ENCODE peak calls at places on chromosomes 4 and X, in eight cellular contexts. L is A549; M is CD8-positive, alpha-beta T cell; H is substantia nigra; R is CD4-positive, CD25-positive, alpha-beta regulatory T cell; J is mammary epithelial cell; O is right atrium auricular region; N is vagina. V is an unnamed sample.

GRCh38 chrX:30620980-30621716 is 32.1 kb upstream of the GK start:
- DNase-seq in M (no peak), N (no peak), R (no peak), O (no peak), L (peak), H (no peak), J (peak), V (peak)

GRCh38 chrX:10254746-10255145 is 98.0 kb downstream of the CLCN4 start:
- DNase-seq in J (peak), N (no peak), M (no peak), O (no peak), R (no peak), H (no peak), L (peak), V (no peak)

GRCh38 chr4:156329779-156330178 is 376.1 kb upstream of the CTSO start:
- DNase-seq in L (no peak), N (no peak), M (no peak), O (no peak), R (no peak), H (no peak), J (no peak), V (no peak)

GRCh38 chr4:101857176-101857575 is 66.6 kb downstream of the BANK1 start:
- DNase-seq in M (no peak), N (no peak), L (no peak), H (no peak), O (no peak), J (no peak), R (no peak), V (no peak)

GRCh38 chr4:62871057-62871456 is 1538.2 kb downstream of the TECRL start:
- DNase-seq in O (no peak), N (no peak), M (no peak), L (no peak), H (no peak), R (no peak), J (no peak), V (no peak)

GRCh38 chr4:119113033-119113655 is 22.5 kb upstream of the MYOZ2 start:
- DNase-seq in R (no peak), M (no peak), N (no peak), L (peak), J (peak), H (no peak), O (no peak), V (peak)

GRCh38 chrX:11768039-11768438 is 10.0 kb downstream of the MSL3 start:
- DNase-seq in J (no peak), R (no peak), O (no peak), N (no peak), H (no peak), L (no peak), M (no peak), V (no peak)

GRCh38 chr4:113476800-113477199 is 284.7 kb downstream of the CAMK2D start:
- DNase-seq in O (no peak), R (no peak), J (peak), M (no peak), H (no peak), N (no peak), L (no peak), V (no peak)

GRCh38 chrX:132744470-132744869 is 214.0 kb downstream of the HS6ST2 start:
- DNase-seq in O (no peak), H (no peak), L (no peak), N (no peak), J (no peak), R (no peak), M (no peak), V (no peak)

GRCh38 chr4:62243895-62244294 is 1043.8 kb downstream of the ADGRL3 start:
- DNase-seq in J (no peak), N (no peak), O (no peak), R (no peak), L (no peak), M (no peak), H (no peak), V (no peak)

GRCh38 chrX:143363419-143363818 is 153.9 kb downstream of the SPANXN3 start:
- DNase-seq in J (no peak), M (no peak), H (no peak), L (no peak), R (no peak), N (no peak), O (no peak), V (no peak)

GRCh38 chr4:6969826-6970800 is 60.5 kb downstream of the TBC1D14 start:
- DNase-seq in H (no peak), R (no peak), J (no peak), N (no peak), L (no peak), M (no peak), O (peak), V (no peak)

GRCh38 chr4:165343353-165344191 is 16.1 kb downstream of the MSMO1 start:
- DNase-seq in H (no peak), N (no peak), L (peak), J (no peak), M (no peak), R (no peak), O (no peak), V (no peak)

GRCh38 chrX:130080791-130081367 is 29.4 kb downstream of the ELF4 start:
- DNase-seq in H (no peak), N (no peak), M (no peak), O (no peak), R (no peak), L (no peak), J (no peak), V (no peak)

GRCh38 chr4:157014621-157015591 is 43.3 kb upstream of the PDGFC start:
- DNase-seq in H (no peak), J (peak), R (no peak), M (no peak), O (no peak), N (no peak), L (no peak), V (peak)

GRCh38 chrX:2708601-2709200 is 17.6 kb downstream of the CD99 start:
- DNase-seq in J (no peak), R (no peak), N (no peak), O (no peak), L (no peak), M (no peak), H (no peak), V (no peak)
- H3K27ac ChIP-seq in J (peak), R (peak), N (peak), O (peak), L (peak), M (no peak), H (no peak), V (peak)

DNA sequence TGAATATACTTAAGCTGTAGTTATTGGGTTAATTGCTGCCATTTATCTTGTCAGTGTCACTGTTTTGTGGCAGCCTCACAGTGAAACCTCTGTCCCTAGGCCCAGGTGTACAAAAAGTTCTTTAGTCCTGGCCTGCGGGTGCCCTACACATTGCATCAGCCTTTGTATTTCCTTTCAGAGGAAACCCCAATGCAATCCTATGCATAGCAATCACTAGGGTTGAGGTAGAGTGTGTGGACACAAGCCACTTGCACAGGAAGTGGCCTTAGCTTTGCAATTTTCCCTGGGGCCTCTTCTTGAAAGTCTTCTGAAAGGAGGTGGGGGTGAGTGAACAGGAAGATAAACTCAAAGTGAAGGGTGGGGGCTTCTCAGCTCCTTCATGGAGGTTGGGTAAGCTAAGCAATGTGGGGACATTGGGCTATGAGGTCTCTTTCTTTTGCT is 27.8 kb downstream of the VSIG4 start:
- DNase-seq in O (no peak), R (no peak), N (no peak), L (no peak), M (no peak), J (peak), H (no peak), V (no peak)
- H3K27ac ChIP-seq in O (no peak), R (no peak), N (no peak), L (no peak), M (no peak), J (no peak), H (no peak), V (no peak)

DNA sequence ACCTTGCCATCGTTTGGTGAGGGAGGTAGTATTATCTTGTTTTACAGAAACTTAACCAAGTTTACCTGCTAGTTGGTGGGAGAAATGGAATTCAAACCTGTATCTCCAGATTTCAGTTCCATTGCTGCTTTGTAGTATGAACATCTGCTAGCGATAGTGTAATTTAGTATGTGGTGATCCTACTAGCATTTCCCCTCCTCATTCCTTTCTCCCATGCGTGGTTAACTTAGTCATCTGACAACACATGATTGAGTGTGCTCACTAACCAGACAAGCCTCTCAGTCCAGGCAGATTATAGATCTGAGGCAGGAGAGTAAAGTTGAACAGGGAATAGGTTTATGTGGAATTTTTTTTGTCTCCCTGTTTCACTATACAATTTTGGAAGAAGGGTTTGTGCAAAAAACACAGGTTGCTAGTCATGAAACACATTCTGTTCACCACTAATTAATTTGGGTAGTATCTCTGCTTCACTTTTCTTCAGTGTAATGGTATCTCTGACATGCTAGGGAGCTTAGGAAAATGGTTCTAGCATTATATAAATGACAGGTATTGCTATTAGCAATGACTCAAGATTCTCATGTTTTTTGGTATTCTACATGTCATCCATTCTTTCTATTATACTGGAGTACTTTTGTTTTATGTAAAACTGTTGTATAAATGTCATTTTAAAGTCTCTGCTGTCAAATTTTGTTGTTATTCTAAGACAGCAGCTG is 21.7 kb downstream of the RBPJ start:
- DNase-seq in M (no peak), L (no peak), H (no peak), J (peak), R (no peak), O (no peak), N (no peak), V (peak)
- H3K27ac ChIP-seq in M (no peak), L (no peak), H (peak), J (peak), R (no peak), O (no peak), N (no peak), V (peak)

GRCh38 chrX:40152173-40152705 is 54.5 kb upstream of the BCOR start:
- DNase-seq in M (no peak), R (no peak), O (no peak), H (no peak), N (no peak), J (no peak), L (no peak), V (no peak)
- H3K27ac ChIP-seq in M (no peak), R (no peak), O (peak), H (peak), N (no peak), J (no peak), L (peak), V (no peak)